ENCODE peak calls at places on chromosomes 12 and 14, in nine cellular contexts. L, D, U, Y, T, B, H, F and J are unnamed samples.
A peak's percentile ranks its signal among the peaks of the same experiment; 100 is the strongest.

GRCh38 chr12:104591272-104591940 is 134.7 kb downstream of the CHST11 start:
- DNase-seq in Y (no peak), B (no peak), F (no peak), U (no peak), T (no peak), L (no peak), H (no peak), D (no peak), J (no peak)

GRCh38 chr14:100375273-100375962 is 52.3 kb downstream of the SLC25A47 start:
- DNase-seq in U (peak; percentile 91), H (peak; percentile 98), L (no peak), T (no peak), D (peak; percentile 21), F (peak; percentile 91), B (peak; percentile 99), Y (peak; percentile 96), J (peak; percentile 69)

GRCh38 chr12:121494093-121494787 is 86.6 kb downstream of the KDM2B start:
- DNase-seq in F (peak; percentile 41), H (peak; percentile 31), U (peak; percentile 74), B (peak; percentile 34), D (peak; percentile 67), Y (no peak), L (peak; percentile 50), T (peak; percentile 53), J (peak; percentile 56)

GRCh38 chr12:20492251-20492728 is 124.0 kb downstream of the PDE3A start:
- DNase-seq in H (peak; percentile 75), T (no peak), B (peak; percentile 25), U (no peak), Y (peak; percentile 58), D (no peak), L (no peak), F (peak; percentile 12), J (no peak)

GRCh38 chr12:49017764-49018281 is 753 bp downstream of the PRKAG1 start:
- DNase-seq in B (no peak), U (no peak), L (peak; percentile 47), D (no peak), F (peak; percentile 56), H (peak; percentile 72), Y (peak; percentile 48), T (no peak), J (no peak)

GRCh38 chr12:56631790-56632700 is 1.9 kb upstream of the BAZ2A start:
- DNase-seq in T (peak; percentile 26), L (peak; percentile 80), H (peak; percentile 50), B (peak; percentile 31), D (peak; percentile 65), F (peak; percentile 81), Y (no peak), U (peak; percentile 91), J (peak; percentile 33)

GRCh38 chr12:93571854-93572711 is at the start of gene SOCS2:
- DNase-seq in L (peak; percentile 71), F (peak; percentile 38), D (peak; percentile 17), H (peak; percentile 8), T (peak; percentile 35), Y (peak; percentile 3), U (peak; percentile 73), B (peak; percentile 36), J (peak; percentile 33)

GRCh38 chr12:100216337-100216736 is 15.7 kb downstream of the ACTR6 start:
- DNase-seq in T (no peak), L (no peak), H (no peak), U (no peak), D (no peak), B (no peak), Y (no peak), F (no peak), J (no peak)

GRCh38 chr12:34356233-34356987 is 334.1 kb downstream of the ALG10 start:
- DNase-seq in Y (no peak), B (no peak), U (no peak), F (no peak), D (no peak), T (no peak), H (no peak), L (no peak), J (no peak)
- H3K9me3 ChIP-seq in Y (peaks cover 5% of the 10 kb centered on the region), B (no peaks in the 10 kb centered on the region), U (no peaks in the 10 kb centered on the region), F (no peaks in the 10 kb centered on the region), D (no peaks in the 10 kb centered on the region), T (peaks cover 91% of the 10 kb centered on the region), H (peaks cover 2% of the 10 kb centered on the region), L (no peaks in the 10 kb centered on the region), J (no peaks in the 10 kb centered on the region)

GRCh38 chr14:94345344-94346072 is 22.4 kb upstream of the SERPINA6 start:
- DNase-seq in F (no peak), U (no peak), T (no peak), H (no peak), B (peak; percentile 88), Y (peak; percentile 94), D (no peak), L (no peak), J (no peak)
- H3K4me1 ChIP-seq in F (peaks cover 2% of the 10 kb centered on the region), U (peaks cover 12% of the 10 kb centered on the region), T (no peaks in the 10 kb centered on the region), H (no peaks in the 10 kb centered on the region), B (peaks cover 4% of the 10 kb centered on the region), Y (peaks cover 27% of the 10 kb centered on the region), D (no peaks in the 10 kb centered on the region), L (no peaks in the 10 kb centered on the region), J (peaks cover 18% of the 10 kb centered on the region)

GRCh38 chr12:213527-213932 is 427 bp downstream of the SLC6A12 start:
- DNase-seq in H (no peak), Y (no peak), D (no peak), L (no peak), F (no peak), B (no peak), U (no peak), T (no peak), J (no peak)
- H3K4me3 ChIP-seq in H (no peak overlapping the region), Y (no peak overlapping the region), D (no peak overlapping the region), L (no peak overlapping the region), F (no peak overlapping the region), B (no peak overlapping the region), U (peak overlapping the region; percentile 30), T (no peak overlapping the region), J (no peak overlapping the region)

DNA sequence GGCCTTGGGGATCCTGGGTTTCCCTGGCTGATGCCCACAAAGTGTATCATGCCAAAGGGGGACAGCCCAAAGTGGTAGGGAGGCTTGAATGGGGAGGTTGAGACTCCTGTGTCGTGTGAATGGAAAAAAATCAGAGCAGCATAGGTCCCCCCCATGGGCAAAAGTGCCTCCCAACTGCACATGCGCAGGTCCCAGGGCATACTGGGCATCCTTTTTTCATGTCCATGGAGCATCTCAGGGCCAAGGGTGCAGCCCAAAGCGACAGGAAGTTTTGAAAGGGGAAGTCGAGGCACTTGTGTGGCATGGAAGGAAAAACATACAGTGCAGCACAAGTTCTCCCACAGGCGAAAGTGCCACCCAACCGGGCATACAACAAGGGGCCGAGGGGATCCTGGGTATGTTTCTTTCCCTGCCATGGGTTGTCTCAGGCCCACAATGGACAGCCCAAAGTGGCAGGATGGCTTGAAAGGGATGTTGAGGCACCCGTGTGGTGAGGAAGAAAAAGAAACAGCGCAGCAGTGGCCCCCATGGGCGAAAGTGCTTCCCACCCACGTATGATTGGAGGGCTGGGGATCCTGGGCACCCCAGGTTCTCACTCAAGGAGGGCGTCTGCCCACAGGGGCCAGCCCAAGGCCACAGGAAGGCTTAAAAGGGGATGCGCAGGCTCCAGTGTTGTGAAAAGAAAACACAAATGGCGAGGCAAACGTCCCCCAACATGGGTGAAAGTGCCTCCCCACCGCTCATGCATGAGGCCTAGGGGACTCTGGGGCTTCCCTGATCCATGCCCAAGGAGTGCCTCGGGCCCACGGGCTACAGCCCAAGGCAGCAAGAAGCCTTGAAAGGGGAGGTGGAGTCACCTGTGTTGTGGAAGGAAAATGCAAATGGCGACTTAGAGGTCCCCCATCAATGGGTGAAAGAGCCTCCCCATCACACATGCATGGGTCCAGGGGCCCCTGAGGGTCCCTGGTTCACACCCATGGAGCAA is 573.7 kb downstream of the ALG10 start:
- DNase-seq in Y (no peak), T (no peak), B (no peak), U (peak; percentile 49), L (no peak), H (no peak), D (no peak), F (no peak), J (no peak)
- H3K9me3 ChIP-seq in Y (peaks cover 19% of the 10 kb centered on the region), T (peaks cover 99% of the 10 kb centered on the region), B (no peaks in the 10 kb centered on the region), U (peaks cover 42% of the 10 kb centered on the region), L (no peaks in the 10 kb centered on the region), H (peaks cover 7% of the 10 kb centered on the region), D (no peaks in the 10 kb centered on the region), F (no peaks in the 10 kb centered on the region), J (peaks cover 36% of the 10 kb centered on the region)

GRCh38 chr14:75866981-75867380 is 114.8 kb downstream of the TGFB3 start:
- DNase-seq in D (no peak), H (no peak), U (no peak), T (no peak), B (no peak), F (no peak), L (no peak), Y (no peak), J (no peak)

GRCh38 chr14:75861161-75861621 is 120.6 kb downstream of the TGFB3 start:
- DNase-seq in T (no peak), Y (peak; percentile 66), L (no peak), F (no peak), H (no peak), U (no peak), D (no peak), B (peak; percentile 74), J (no peak)

GRCh38 chr14:75859746-75860145 is 122.0 kb downstream of the TGFB3 start:
- DNase-seq in T (no peak), U (no peak), Y (no peak), B (no peak), L (no peak), H (no peak), D (no peak), F (no peak), J (no peak)

GRCh38 chr14:75860561-75861160 is 121.1 kb downstream of the TGFB3 start:
- DNase-seq in H (no peak), Y (no peak), U (no peak), B (no peak), L (no peak), F (no peak), D (no peak), T (no peak), J (no peak)

DNA sequence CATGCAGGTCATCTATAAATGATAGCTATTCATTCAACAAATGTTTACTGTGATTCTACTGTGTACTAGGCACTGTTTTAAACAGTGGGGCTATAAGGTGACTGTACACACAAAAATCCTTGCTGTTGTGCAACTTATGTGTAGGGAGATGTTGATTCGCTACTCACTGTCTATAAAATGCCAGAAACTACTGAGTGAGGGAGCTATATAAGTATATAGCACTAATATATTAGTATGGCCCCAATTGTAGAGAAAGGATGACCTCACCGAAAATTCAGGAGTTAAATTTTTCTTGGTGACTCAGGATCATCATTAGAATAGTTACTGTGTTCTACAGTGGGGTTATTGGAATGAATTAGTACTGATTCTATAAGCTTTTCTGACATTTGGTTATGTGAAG is 117.4 kb downstream of the TGFB3 start:
- DNase-seq in F (no peak), D (no peak), B (peak; percentile 81), Y (peak; percentile 61), H (no peak), L (no peak), U (no peak), T (no peak), J (no peak)
- H3K4me1 ChIP-seq in F (peaks cover 3% of the 10 kb centered on the region), D (no peaks in the 10 kb centered on the region), B (peaks cover 24% of the 10 kb centered on the region), Y (peaks cover 48% of the 10 kb centered on the region), H (peaks cover 32% of the 10 kb centered on the region), L (peaks cover 67% of the 10 kb centered on the region), U (no peaks in the 10 kb centered on the region), T (no peaks in the 10 kb centered on the region), J (no peaks in the 10 kb centered on the region)

GRCh38 chr14:51653096-51653814 is 1.5 kb downstream of the FRMD6 start:
- DNase-seq in U (no peak), T (no peak), H (peak; percentile 87), B (peak; percentile 89), Y (peak; percentile 82), D (no peak), F (no peak), L (peak; percentile 46), J (no peak)
- H3K4me3 ChIP-seq in U (peak overlapping the region; percentile 81), T (peak overlapping the region; percentile 54), H (peak overlapping the region; percentile 89), B (peak overlapping the region; percentile 72), Y (peak overlapping the region; percentile 100), D (no peak overlapping the region), F (peak overlapping the region; percentile 76), L (peak overlapping the region; percentile 63), J (no peak overlapping the region)